ENCODE peak calls at places on chromosome 7, in nine cellular contexts. S is GM12865; Y is Kasumi-1; R is Calu3; A is CD8-positive, alpha-beta memory T cell; X is astrocyte of the spinal cord; H is activated T-cell treated with anti-CD3 and anti-CD28 coated beads for 1 hour; E is WERI-Rb-1; T is T-helper 2 cell. F is an unnamed sample.

GRCh38 chr7:75885011-75885410 is 6.2 kb downstream of the RHBDD2 start:
- DNase-seq in S (no peak), T (no peak), H (no peak), X (no peak), Y (no peak), A (no peak), E (peak; percentile 36), R (no peak), F (no peak)

GRCh38 chr7:72437610-72438009 is 25.5 kb upstream of the CALN1 start:
- DNase-seq in S (no peak), X (no peak), A (no peak), H (no peak), E (no peak), R (no peak), Y (no peak), T (no peak), F (no peak)

GRCh38 chr7:120856621-120857352 is 1.2 kb downstream of the TSPAN12 start:
- DNase-seq in Y (no peak), S (peak; percentile 95), T (peak; percentile 8), H (no peak), X (peak; percentile 10), A (no peak), E (peak; percentile 74), R (peak; percentile 56), F (peak; percentile 93)

GRCh38 chr7:95798401-95798930 is 26.1 kb downstream of the DYNC1I1 start:
- DNase-seq in A (no peak), E (no peak), X (peak; percentile 58), Y (no peak), R (no peak), H (no peak), T (no peak), S (no peak), F (peak; percentile 36)

GRCh38 chr7:17099083-17099973 is 199.1 kb upstream of the AHR start:
- DNase-seq in H (no peak), R (peak; percentile 78), X (no peak), S (no peak), T (no peak), A (no peak), Y (no peak), E (no peak), F (no peak)

GRCh38 chr7:1055084-1055450 is 10.7 kb downstream of the GPR146 start:
- DNase-seq in S (no peak), R (no peak), H (peak; percentile 52), T (peak; percentile 91), A (no peak), X (peak; percentile 64), Y (no peak), E (no peak), F (peak; percentile 81)

GRCh38 chr7:97078023-97078988 is 39.2 kb upstream of the SDHAF3 start:
- DNase-seq in E (no peak), A (no peak), T (no peak), R (no peak), X (no peak), S (peak; percentile 16), H (no peak), Y (no peak), F (peak; percentile 5)

GRCh38 chr7:98134420-98134819 is 27.8 kb downstream of the LMTK2 start:
- DNase-seq in S (no peak), X (no peak), E (no peak), A (no peak), H (no peak), R (no peak), Y (no peak), T (no peak), F (no peak)

GRCh38 chr7:117041007-117041406 is 87.7 kb downstream of the ST7 start:
- DNase-seq in A (no peak), Y (no peak), E (no peak), T (peak; percentile 89), R (no peak), X (peak; percentile 58), H (no peak), S (peak; percentile 61), F (no peak)

GRCh38 chr7:101165958-101166602 is 711 bp upstream of the VGF start:
- DNase-seq in H (no peak), X (no peak), A (no peak), E (no peak), T (no peak), Y (no peak), S (no peak), R (no peak), F (no peak)

GRCh38 chr7:52854681-52855080 is 180.8 kb upstream of the POM121L12 start:
- DNase-seq in R (no peak), Y (no peak), E (no peak), S (no peak), H (no peak), X (no peak), T (no peak), A (no peak), F (no peak)

GRCh38 chr7:117775826-117776623 is 97.2 kb downstream of the CTTNBP2 start:
- DNase-seq in Y (peak; percentile 63), E (no peak), R (no peak), A (no peak), X (no peak), T (no peak), H (no peak), S (peak; percentile 37), F (no peak)

GRCh38 chr7:75018570-75019364 is 54.3 kb downstream of the CASTOR2 start:
- DNase-seq in X (no peak), A (no peak), E (no peak), S (no peak), H (no peak), Y (no peak), T (no peak), R (no peak), F (no peak)

GRCh38 chr7:129676017-129676897 is 64.7 kb downstream of the NRF1 start:
- DNase-seq in Y (no peak), X (no peak), H (no peak), E (no peak), T (no peak), R (no peak), A (no peak), S (no peak), F (no peak)

GRCh38 chr7:28178537-28178936 is 2.1 kb downstream of the JAZF1 start:
- DNase-seq in Y (no peak), S (peak; percentile 21), R (no peak), T (peak; percentile 38), A (no peak), E (no peak), X (no peak), H (no peak), F (no peak)

GRCh38 chr7:18257711-18258110 is 230.1 kb upstream of the PRPS1L1 start:
- DNase-seq in T (no peak), H (no peak), X (no peak), S (no peak), E (no peak), Y (no peak), A (no peak), R (no peak), F (peak; percentile 29)

GRCh38 chr7:86914468-86915054 is 144.9 kb downstream of the ELAPOR2 start:
- DNase-seq in E (no peak), T (peak; percentile 14), Y (peak; percentile 57), X (peak; percentile 19), H (no peak), A (no peak), R (peak; percentile 2), S (peak; percentile 22), F (peak; percentile 8)

GRCh38 chr7:131843862-131844261 is 287.4 kb upstream of the PODXL start:
- DNase-seq in T (no peak), X (peak; percentile 11), E (no peak), S (no peak), Y (no peak), R (peak; percentile 4), A (no peak), H (no peak), F (peak; percentile 83)

GRCh38 chr7:2008936-2009540 is 223.7 kb downstream of the MAD1L1 start:
- DNase-seq in R (no peak), Y (no peak), T (no peak), A (no peak), H (no peak), X (no peak), E (no peak), S (no peak), F (no peak)

GRCh38 chr7:134844200-134844599 is 64.8 kb downstream of the CALD1 start:
- DNase-seq in S (no peak), A (no peak), R (peak; percentile 18), Y (no peak), X (no peak), H (no peak), E (no peak), T (no peak), F (no peak)

GRCh38 chr7:5528071-5528814 is 104.6 kb upstream of the TNRC18 start:
- DNase-seq in R (peak; percentile 59), X (peak; percentile 43), Y (no peak), H (peak; percentile 41), T (peak; percentile 62), E (no peak), A (peak; percentile 56), S (peak; percentile 66), F (no peak)

GRCh38 chr7:42170724-42171123 is 66.3 kb downstream of the GLI3 start:
- DNase-seq in E (no peak), X (no peak), T (no peak), S (no peak), R (no peak), Y (no peak), A (no peak), H (no peak), F (no peak)

GRCh38 chr7:117672433-117672832 is 192.6 kb downstream of the CFTR start:
- DNase-seq in S (no peak), X (no peak), R (no peak), Y (no peak), E (no peak), H (no peak), A (no peak), T (no peak), F (no peak)

GRCh38 chr7:36151921-36152755 is 916 bp upstream of the EEPD1 start:
- DNase-seq in H (no peak), R (no peak), T (no peak), E (no peak), Y (no peak), X (peak; percentile 5), S (no peak), A (no peak), F (no peak)

GRCh38 chr7:116339564-116339963 is 129.2 kb downstream of the TES start:
- DNase-seq in X (peak; percentile 45), Y (no peak), A (no peak), T (no peak), E (no peak), S (no peak), H (no peak), R (no peak), F (no peak)

GRCh38 chr7:64574481-64575159 is 11.7 kb upstream of the ZNF680 start:
- DNase-seq in H (no peak), S (no peak), X (peak; percentile 63), Y (no peak), T (no peak), E (no peak), A (no peak), R (no peak), F (peak; percentile 95)

GRCh38 chr7:148114807-148115206 is 475.8 kb upstream of the C7orf33 start:
- DNase-seq in A (no peak), X (no peak), R (no peak), S (no peak), E (no peak), H (no peak), Y (no peak), T (no peak), F (no peak)

GRCh38 chr7:129222064-129222463 is 2.8 kb upstream of the AHCYL2 start:
- DNase-seq in H (no peak), A (no peak), E (peak; percentile 79), T (no peak), X (no peak), Y (peak; percentile 11), S (peak; percentile 46), R (no peak), F (peak; percentile 29)

GRCh38 chr7:41793556-41793955 is 90.7 kb upstream of the INHBA start:
- DNase-seq in Y (no peak), E (no peak), A (no peak), X (no peak), S (no peak), H (no peak), T (no peak), R (no peak), F (no peak)

GRCh38 chr7:87146740-87147386 is 5.4 kb upstream of the DMTF1 start:
- DNase-seq in Y (no peak), S (no peak), H (no peak), A (no peak), T (no peak), E (peak; percentile 9), X (no peak), R (no peak), F (no peak)

GRCh38 chr7:138008588-138009349 is 6.9 kb upstream of the CREB3L2 start:
- DNase-seq in E (no peak), H (no peak), S (peak; percentile 75), A (peak; percentile 47), R (peak; percentile 40), X (peak; percentile 75), T (peak; percentile 59), Y (peak; percentile 86), F (peak; percentile 86)

F was measured in left kidney.